ENCODE peak calls at places on chromosomes 4 and X, in nine cellular contexts. One of them, this sample, is unnamed. For H3K4me1, the result is how much of the 10 kb centered on the place peaks cover.

GRCh38 chr4:145735330-145735638 is 55.3 kb downstream of the C4orf51 start:
- DNase-seq in BE2C: no peak
- DNase-seq in stomach: no peak
- DNase-seq in hepatocyte: peak
- DNase-seq in MM.1S: no peak
- DNase-seq in A549: peak
- DNase-seq in astrocyte: peak
- DNase-seq in ovary: no peak
- DNase-seq in tibial artery: no peak
- DNase-seq in this sample: peak

GRCh38 chrX:40279091-40279430 is 181.3 kb upstream of the BCOR start:
- DNase-seq in BE2C: no peak
- DNase-seq in stomach: no peak
- DNase-seq in hepatocyte: no peak
- DNase-seq in MM.1S: no peak
- DNase-seq in A549: no peak
- DNase-seq in astrocyte: no peak
- DNase-seq in ovary: no peak
- DNase-seq in tibial artery: no peak
- DNase-seq in this sample: no peak

GRCh38 chrX:85243761-85244410 is at the start of the genes SATL1 and ZNF711:
- DNase-seq in BE2C: peak
- DNase-seq in stomach: peak
- DNase-seq in hepatocyte: peak
- DNase-seq in MM.1S: peak
- DNase-seq in A549: peak
- DNase-seq in astrocyte: peak
- DNase-seq in ovary: peak
- DNase-seq in tibial artery: peak
- DNase-seq in this sample: no peak

GRCh38 chr4:169225812-169226211 is 44.9 kb downstream of the SH3RF1 start:
- DNase-seq in BE2C: no peak
- DNase-seq in stomach: no peak
- DNase-seq in hepatocyte: no peak
- DNase-seq in MM.1S: no peak
- DNase-seq in A549: no peak
- DNase-seq in astrocyte: peak
- DNase-seq in ovary: no peak
- DNase-seq in tibial artery: no peak
- DNase-seq in this sample: no peak

GRCh38 chrX:48966796-48967579 is 4.7 kb downstream of the KCND1 start:
- DNase-seq in BE2C: no peak
- DNase-seq in stomach: no peak
- DNase-seq in hepatocyte: no peak
- DNase-seq in MM.1S: no peak
- DNase-seq in A549: no peak
- DNase-seq in astrocyte: peak
- DNase-seq in ovary: no peak
- DNase-seq in tibial artery: no peak
- DNase-seq in this sample: no peak

GRCh38 chr4:158604369-158604768 is 67.3 kb downstream of the C4orf46 start:
- DNase-seq in BE2C: no peak
- DNase-seq in stomach: no peak
- DNase-seq in hepatocyte: no peak
- DNase-seq in MM.1S: no peak
- DNase-seq in A549: no peak
- DNase-seq in astrocyte: no peak
- DNase-seq in ovary: no peak
- DNase-seq in tibial artery: no peak
- DNase-seq in this sample: no peak

GRCh38 chr4:140719022-140719421 is 37.2 kb downstream of the TBC1D9 start:
- DNase-seq in BE2C: no peak
- DNase-seq in stomach: no peak
- DNase-seq in hepatocyte: no peak
- DNase-seq in MM.1S: no peak
- DNase-seq in A549: no peak
- DNase-seq in astrocyte: peak
- DNase-seq in ovary: no peak
- DNase-seq in tibial artery: no peak
- DNase-seq in this sample: no peak

GRCh38 chr4:48493485-48494100 is 3.5 kb downstream of the ZAR1 start:
- DNase-seq in BE2C: no peak
- DNase-seq in stomach: no peak
- DNase-seq in hepatocyte: no peak
- DNase-seq in MM.1S: no peak
- DNase-seq in A549: no peak
- DNase-seq in astrocyte: no peak
- DNase-seq in ovary: no peak
- DNase-seq in tibial artery: no peak
- DNase-seq in this sample: no peak

GRCh38 chr4:25427871-25428270 is 50.8 kb downstream of the ANAPC4 start:
- DNase-seq in BE2C: no peak
- DNase-seq in stomach: no peak
- DNase-seq in hepatocyte: no peak
- DNase-seq in MM.1S: no peak
- DNase-seq in A549: no peak
- DNase-seq in astrocyte: no peak
- DNase-seq in ovary: no peak
- DNase-seq in tibial artery: no peak
- DNase-seq in this sample: no peak

GRCh38 chr4:102500371-102501175 is 586 bp upstream of the NFKB1 start:
- DNase-seq in BE2C: peak
- DNase-seq in stomach: peak
- DNase-seq in hepatocyte: peak
- DNase-seq in MM.1S: peak
- DNase-seq in A549: no peak
- DNase-seq in astrocyte: peak
- DNase-seq in ovary: peak
- DNase-seq in tibial artery: peak
- DNase-seq in this sample: peak

GRCh38 chr4:39319678-39320077 is 46.5 kb downstream of the RFC1 start:
- DNase-seq in BE2C: no peak
- DNase-seq in stomach: no peak
- DNase-seq in hepatocyte: no peak
- DNase-seq in MM.1S: no peak
- DNase-seq in A549: peak
- DNase-seq in astrocyte: peak
- DNase-seq in ovary: no peak
- DNase-seq in tibial artery: no peak
- DNase-seq in this sample: no peak

GRCh38 chr4:168485511-168485910 is 5.2 kb upstream of the DDX60L start:
- DNase-seq in BE2C: no peak
- DNase-seq in stomach: no peak
- DNase-seq in hepatocyte: no peak
- DNase-seq in MM.1S: no peak
- DNase-seq in A549: no peak
- DNase-seq in astrocyte: no peak
- DNase-seq in ovary: no peak
- DNase-seq in tibial artery: no peak
- DNase-seq in this sample: no peak

GRCh38 chrX:17564689-17565409 is 172.4 kb upstream of the SCML1 start:
- DNase-seq in BE2C: no peak
- DNase-seq in stomach: no peak
- DNase-seq in hepatocyte: no peak
- DNase-seq in MM.1S: no peak
- DNase-seq in A549: no peak
- DNase-seq in astrocyte: peak
- DNase-seq in ovary: no peak
- DNase-seq in tibial artery: peak
- DNase-seq in this sample: no peak

GRCh38 chrX:22691966-22692565 is 307.7 kb upstream of the DDX53 start:
- DNase-seq in BE2C: no peak
- DNase-seq in stomach: no peak
- DNase-seq in hepatocyte: no peak
- DNase-seq in MM.1S: no peak
- DNase-seq in A549: no peak
- DNase-seq in astrocyte: no peak
- DNase-seq in ovary: no peak
- DNase-seq in tibial artery: no peak
- DNase-seq in this sample: no peak

GRCh38 chr4:78653655-78654054 is 102.1 kb downstream of the ANXA3 start:
- DNase-seq in BE2C: no peak
- DNase-seq in stomach: no peak
- DNase-seq in hepatocyte: peak
- DNase-seq in MM.1S: no peak
- DNase-seq in A549: no peak
- DNase-seq in astrocyte: no peak
- DNase-seq in ovary: no peak
- DNase-seq in tibial artery: no peak
- DNase-seq in this sample: no peak

GRCh38 chrX:68830486-68831404 is 1.9 kb downstream of the EFNB1 start:
- DNase-seq in BE2C: no peak
- DNase-seq in stomach: no peak
- DNase-seq in hepatocyte: peak
- DNase-seq in MM.1S: no peak
- DNase-seq in A549: no peak
- DNase-seq in astrocyte: no peak
- DNase-seq in ovary: peak
- DNase-seq in tibial artery: no peak
- DNase-seq in this sample: peak

GRCh38 chr4:7845493-7846124 is 94.1 kb downstream of the AFAP1 start:
- DNase-seq in BE2C: no peak
- DNase-seq in stomach: no peak
- DNase-seq in hepatocyte: no peak
- DNase-seq in MM.1S: no peak
- DNase-seq in A549: no peak
- DNase-seq in astrocyte: no peak
- DNase-seq in ovary: no peak
- DNase-seq in tibial artery: no peak
- DNase-seq in this sample: no peak

DNA sequence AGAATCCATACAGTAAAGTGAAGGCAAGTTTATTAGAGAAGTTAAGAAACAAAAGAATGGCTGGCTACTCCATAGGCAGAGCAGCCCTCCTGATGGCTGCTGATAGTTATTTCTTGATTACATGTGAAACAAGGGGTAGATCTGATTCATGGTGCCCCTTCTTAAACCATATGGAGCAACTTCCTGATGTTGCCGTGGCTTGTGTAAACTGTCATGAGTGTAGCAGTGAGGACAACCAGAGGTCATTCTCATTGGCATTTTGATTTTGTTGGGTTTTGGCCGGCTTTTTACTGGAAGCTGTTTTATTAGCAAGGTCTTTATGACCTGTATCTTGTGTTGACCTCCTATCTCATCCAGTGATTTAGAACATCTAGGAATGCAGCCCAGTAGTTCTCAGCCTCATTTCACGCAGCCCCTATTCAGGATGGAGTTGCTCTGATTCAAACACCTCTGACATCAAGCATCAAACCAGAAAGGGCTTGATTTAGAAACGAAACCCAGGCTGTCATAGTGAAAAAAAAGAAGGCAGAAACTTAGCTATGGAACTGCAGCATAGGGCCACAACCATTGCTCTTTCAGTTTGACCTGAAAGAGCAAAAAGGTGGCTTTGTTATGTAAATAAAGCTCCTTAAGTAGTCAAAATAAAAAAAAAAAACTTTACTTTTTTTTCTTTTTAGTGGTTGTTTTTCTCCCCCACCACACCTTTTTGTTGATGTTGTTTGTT is 37.8 kb downstream of the SPCS3 start:
- DNase-seq in BE2C: no peak
- DNase-seq in stomach: no peak
- DNase-seq in hepatocyte: no peak
- DNase-seq in MM.1S: peak
- DNase-seq in A549: no peak
- DNase-seq in astrocyte: no peak
- DNase-seq in ovary: no peak
- DNase-seq in tibial artery: no peak
- DNase-seq in this sample: no peak
- H3K4me1 ChIP-seq in BE2C: under half
- H3K4me1 ChIP-seq in stomach: under half
- H3K4me1 ChIP-seq in hepatocyte: under half
- H3K4me1 ChIP-seq in MM.1S: under half
- H3K4me1 ChIP-seq in A549: under half
- H3K4me1 ChIP-seq in astrocyte: under half
- H3K4me1 ChIP-seq in ovary: under half
- H3K4me1 ChIP-seq in tibial artery: under half
- H3K4me1 ChIP-seq in this sample: under half

GRCh38 chr4:96355414-96355813 is 515.5 kb downstream of the PDHA2 start:
- DNase-seq in BE2C: no peak
- DNase-seq in stomach: no peak
- DNase-seq in hepatocyte: no peak
- DNase-seq in MM.1S: no peak
- DNase-seq in A549: no peak
- DNase-seq in astrocyte: no peak
- DNase-seq in ovary: no peak
- DNase-seq in tibial artery: no peak
- DNase-seq in this sample: no peak

GRCh38 chr4:96356591-96357360 is 516.9 kb downstream of the PDHA2 start:
- DNase-seq in BE2C: no peak
- DNase-seq in stomach: no peak
- DNase-seq in hepatocyte: no peak
- DNase-seq in MM.1S: no peak
- DNase-seq in A549: no peak
- DNase-seq in astrocyte: peak
- DNase-seq in ovary: no peak
- DNase-seq in tibial artery: no peak
- DNase-seq in this sample: no peak

GRCh38 chr4:96352051-96352517 is 512.2 kb downstream of the PDHA2 start:
- DNase-seq in BE2C: peak
- DNase-seq in stomach: no peak
- DNase-seq in hepatocyte: peak
- DNase-seq in MM.1S: peak
- DNase-seq in A549: no peak
- DNase-seq in astrocyte: peak
- DNase-seq in ovary: no peak
- DNase-seq in tibial artery: no peak
- DNase-seq in this sample: no peak

GRCh38 chr4:96354036-96354712 is 514.3 kb downstream of the PDHA2 start:
- DNase-seq in BE2C: no peak
- DNase-seq in stomach: no peak
- DNase-seq in hepatocyte: peak
- DNase-seq in MM.1S: peak
- DNase-seq in A549: no peak
- DNase-seq in astrocyte: peak
- DNase-seq in ovary: no peak
- DNase-seq in tibial artery: no peak
- DNase-seq in this sample: no peak
- TF ChIP-seq CTCF in BE2C: no peak
- TF ChIP-seq CTCF in stomach: no peak
- TF ChIP-seq CTCF in hepatocyte: no peak
- TF ChIP-seq CTCF in MM.1S: no peak
- TF ChIP-seq CTCF in A549: no peak
- TF ChIP-seq CTCF in astrocyte: no peak
- TF ChIP-seq CTCF in ovary: no peak
- TF ChIP-seq CTCF in tibial artery: no peak
- TF ChIP-seq CTCF in this sample: no peak

GRCh38 chr4:142095886-142096605 is 459.7 kb downstream of the IL15 start:
- DNase-seq in BE2C: peak
- DNase-seq in stomach: no peak
- DNase-seq in hepatocyte: no peak
- DNase-seq in MM.1S: no peak
- DNase-seq in A549: peak
- DNase-seq in astrocyte: peak
- DNase-seq in ovary: peak
- DNase-seq in tibial artery: peak
- DNase-seq in this sample: no peak
- H3K4me1 ChIP-seq in BE2C: under half
- H3K4me1 ChIP-seq in stomach: under half
- H3K4me1 ChIP-seq in hepatocyte: under half
- H3K4me1 ChIP-seq in MM.1S: under half
- H3K4me1 ChIP-seq in A549: under half
- H3K4me1 ChIP-seq in astrocyte: under half
- H3K4me1 ChIP-seq in ovary: under half
- H3K4me1 ChIP-seq in tibial artery: under half
- H3K4me1 ChIP-seq in this sample: under half

GRCh38 chr4:149897784-149898183 is 82.1 kb upstream of the IQCM start:
- DNase-seq in BE2C: no peak
- DNase-seq in stomach: no peak
- DNase-seq in hepatocyte: peak
- DNase-seq in MM.1S: peak
- DNase-seq in A549: no peak
- DNase-seq in astrocyte: no peak
- DNase-seq in ovary: no peak
- DNase-seq in tibial artery: no peak
- DNase-seq in this sample: no peak
- TF ChIP-seq CTCF in BE2C: peak
- TF ChIP-seq CTCF in stomach: no peak
- TF ChIP-seq CTCF in hepatocyte: peak
- TF ChIP-seq CTCF in MM.1S: peak
- TF ChIP-seq CTCF in A549: peak
- TF ChIP-seq CTCF in astrocyte: peak
- TF ChIP-seq CTCF in ovary: no peak
- TF ChIP-seq CTCF in tibial artery: no peak
- TF ChIP-seq CTCF in this sample: no peak